ENCODE peak calls at places on chromosome X, in four cellular contexts. C, V, O and G are unnamed samples.

GRCh38 chrX:140467211-140467610 is 37.7 kb downstream of the SOX3 start:
- DNase-seq in C (no peak), O (no peak), V (no peak), G (no peak)

GRCh38 chrX:136608295-136608933 is 39.5 kb upstream of the CD40LG start:
- DNase-seq in C (peak), V (peak), O (peak), G (peak)

GRCh38 chrX:138775501-138775900 is 64.0 kb upstream of the FGF13 start:
- DNase-seq in C (peak), O (no peak), V (no peak), G (peak)

GRCh38 chrX:19063030-19063429 is 59.2 kb downstream of the ADGRG2 start:
- DNase-seq in O (no peak), V (no peak), C (no peak), G (no peak)

GRCh38 chrX:142327182-142327581 is 122.1 kb upstream of the MAGEC2 start:
- DNase-seq in V (no peak), C (no peak), O (no peak), G (no peak)

GRCh38 chrX:150454508-150455219 is 91.5 kb downstream of the MAMLD1 start:
- DNase-seq in C (no peak), V (peak), O (no peak), G (no peak)

GRCh38 chrX:54633641-54634040 is 103.6 kb downstream of the GNL3L start:
- DNase-seq in O (peak), C (peak), V (no peak), G (no peak)

GRCh38 chrX:119045884-119046283 is 26.9 kb upstream of the CT47C1 start:
- DNase-seq in C (no peak), V (no peak), O (no peak), G (no peak)

GRCh38 chrX:119419146-119419545 is 20.0 kb downstream of the SLC25A43 start:
- DNase-seq in O (no peak), V (no peak), C (no peak), G (no peak)

GRCh38 chrX:123086768-123087167 is 97.3 kb upstream of the GRIA3 start:
- DNase-seq in O (no peak), C (no peak), V (no peak), G (no peak)

GRCh38 chrX:37000140-37000539 is 8.0 kb upstream of the FAM47C start:
- DNase-seq in O (no peak), V (no peak), C (no peak), G (no peak)

GRCh38 chrX:19846995-19847790 is 40.2 kb downstream of the SH3KBP1 start:
- DNase-seq in O (no peak), C (peak), V (no peak), G (no peak)

GRCh38 chrX:16212024-16212423 is 44.7 kb downstream of the MAGEB17 start:
- DNase-seq in C (peak), V (no peak), O (no peak), G (no peak)